ENCODE peak calls at places on chromosome 12, in ten cellular contexts. G is NAMALWA; V is right lobe of liver; K is RWPE1; Q is astrocyte of the cerebellum; S is RPMI7951; W is effector memory CD8-positive, alpha-beta T cell; P is EL; I is nephron progenitor cell; O is AG04450. Z is an unnamed sample.

GRCh38 chr12:67107235-67107634 is 161.9 kb upstream of the CAND1 start:
- DNase-seq in G (no peak), V (no peak), K (no peak), Q (no peak), S (no peak), W (no peak), P (no peak), I (no peak), O (no peak), Z (no peak)

GRCh38 chr12:52984136-52984535 is 22.1 kb upstream of the EIF4B start:
- DNase-seq in G (no peak), V (no peak), K (no peak), Q (no peak), S (no peak), W (no peak), P (no peak), I (no peak), O (no peak), Z (no peak)

GRCh38 chr12:105524961-105525360 is 194.5 kb downstream of the C12orf75 start:
- DNase-seq in G (no peak), V (no peak), K (no peak), Q (no peak), S (no peak), W (no peak), P (no peak), I (no peak), O (no peak), Z (no peak)

GRCh38 chr12:53097207-53097563 is 282 bp upstream of the IGFBP6 start:
- DNase-seq in G (no peak), V (no peak), K (peak), Q (no peak), S (peak), W (no peak), P (peak), I (no peak), O (no peak), Z (peak)

GRCh38 chr12:124599074-124599999 is 31.9 kb upstream of the NCOR2 start:
- DNase-seq in G (no peak), V (no peak), K (no peak), Q (peak), S (peak), W (no peak), P (peak), I (no peak), O (no peak), Z (peak)

GRCh38 chr12:10563966-10564365 is 49.4 kb downstream of the MAGOHB start:
- DNase-seq in G (no peak), V (no peak), K (no peak), Q (no peak), S (no peak), W (no peak), P (no peak), I (no peak), O (no peak), Z (no peak)

GRCh38 chr12:26572131-26572530 is 260.9 kb downstream of the ITPR2 start:
- DNase-seq in G (no peak), V (no peak), K (no peak), Q (no peak), S (no peak), W (no peak), P (no peak), I (no peak), O (no peak), Z (no peak)

GRCh38 chr12:120167529-120168095 is 26.9 kb downstream of the GCN1 start:
- DNase-seq in G (no peak), V (no peak), K (no peak), Q (no peak), S (no peak), W (no peak), P (no peak), I (no peak), O (no peak), Z (no peak)

GRCh38 chr12:50069069-50069468 is 11.7 kb downstream of the ASIC1 start:
- DNase-seq in G (no peak), V (no peak), K (no peak), Q (no peak), S (no peak), W (no peak), P (no peak), I (no peak), O (no peak), Z (no peak)

GRCh38 chr12:60070541-60070940 is 474.7 kb downstream of the SLC16A7 start:
- DNase-seq in G (no peak), V (no peak), K (peak), Q (no peak), S (no peak), W (no peak), P (peak), I (no peak), O (no peak), Z (no peak)

GRCh38 chr12:58206876-58207275 is 265.5 kb downstream of the ATP23 start:
- DNase-seq in G (no peak), V (no peak), K (no peak), Q (no peak), S (no peak), W (no peak), P (no peak), I (no peak), O (no peak), Z (no peak)

GRCh38 chr12:2168808-2169207 is 116.0 kb downstream of the CACNA1C start:
- DNase-seq in G (no peak), V (peak), K (peak), Q (no peak), S (peak), W (no peak), P (peak), I (no peak), O (no peak), Z (peak)

GRCh38 chr12:67911789-67912188 is 77.5 kb upstream of the IFNG-AS1 start:
- DNase-seq in G (no peak), V (no peak), K (no peak), Q (no peak), S (no peak), W (no peak), P (no peak), I (no peak), O (no peak), Z (no peak)

GRCh38 chr12:123237646-123238329 is 4.6 kb downstream of the MTRFR start:
- DNase-seq in G (peak), V (peak), K (peak), Q (peak), S (peak), W (peak), P (peak), I (peak), O (peak), Z (peak)

GRCh38 chr12:110538869-110539622 is 36.9 kb downstream of the RAD9B start:
- DNase-seq in G (no peak), V (no peak), K (no peak), Q (no peak), S (no peak), W (no peak), P (no peak), I (no peak), O (no peak), Z (no peak)

GRCh38 chr12:6376079-6376941 is 947 bp upstream of the SCNN1A start:
- DNase-seq in G (no peak), V (no peak), K (peak), Q (no peak), S (peak), W (no peak), P (peak), I (peak), O (no peak), Z (peak)

GRCh38 chr12:27821259-27821973 is 41.4 kb upstream of the MANSC4 start:
- DNase-seq in G (peak), V (peak), K (peak), Q (peak), S (peak), W (peak), P (peak), I (peak), O (peak), Z (peak)

GRCh38 chr12:4564819-4565218 is 2.8 kb downstream of the DYRK4 start:
- DNase-seq in G (peak), V (no peak), K (no peak), Q (no peak), S (no peak), W (no peak), P (no peak), I (no peak), O (no peak), Z (no peak)

GRCh38 chr12:91687052-91688017 is 458.3 kb downstream of the BTG1 start:
- DNase-seq in G (no peak), V (no peak), K (no peak), Q (peak), S (no peak), W (no peak), P (peak), I (no peak), O (no peak), Z (peak)

GRCh38 chr12:7188557-7189397 is 709 bp upstream of the PEX5 start:
- DNase-seq in G (peak), V (peak), K (peak), Q (peak), S (peak), W (peak), P (peak), I (peak), O (peak), Z (peak)

GRCh38 chr12:132622437-132623071 is 4.0 kb downstream of the P2RX2 start:
- DNase-seq in G (no peak), V (no peak), K (peak), Q (no peak), S (peak), W (no peak), P (peak), I (no peak), O (peak), Z (peak)

GRCh38 chr12:70383484-70383883 is 17.4 kb downstream of the KCNMB4 start:
- DNase-seq in G (no peak), V (no peak), K (no peak), Q (no peak), S (no peak), W (no peak), P (peak), I (no peak), O (no peak), Z (no peak)

GRCh38 chr12:56634242-56634836 is 4.2 kb upstream of the BAZ2A start:
- DNase-seq in G (peak), V (peak), K (peak), Q (no peak), S (no peak), W (no peak), P (peak), I (peak), O (no peak), Z (peak)

GRCh38 chr12:109871678-109872314 is 8.5 kb downstream of the GLTP start:
- DNase-seq in G (no peak), V (no peak), K (no peak), Q (no peak), S (no peak), W (no peak), P (peak), I (no peak), O (no peak), Z (no peak)

GRCh38 chr12:101855364-101855884 is 22.0 kb upstream of the DRAM1 start:
- DNase-seq in G (peak), V (no peak), K (no peak), Q (no peak), S (no peak), W (no peak), P (peak), I (no peak), O (no peak), Z (no peak)

GRCh38 chr12:65192963-65193516 is 23.7 kb downstream of the LEMD3 start:
- DNase-seq in G (peak), V (no peak), K (no peak), Q (no peak), S (no peak), W (no peak), P (no peak), I (no peak), O (no peak), Z (no peak)

GRCh38 chr12:90449611-90450010 is 505.4 kb downstream of the CCER1 start:
- DNase-seq in G (no peak), V (no peak), K (no peak), Q (no peak), S (no peak), W (no peak), P (no peak), I (no peak), O (no peak), Z (no peak)

GRCh38 chr12:51951843-51952722 is 584 bp downstream of the ACVR1B start:
- DNase-seq in G (peak), V (peak), K (peak), Q (no peak), S (no peak), W (peak), P (peak), I (peak), O (no peak), Z (no peak)

GRCh38 chr12:107492393-107493134 is 193.0 kb upstream of the PWP1 start:
- DNase-seq in G (peak), V (no peak), K (no peak), Q (no peak), S (no peak), W (no peak), P (no peak), I (no peak), O (no peak), Z (no peak)

GRCh38 chr12:89356069-89356665 is 3.9 kb upstream of the DUSP6 start:
- DNase-seq in G (no peak), V (no peak), K (no peak), Q (no peak), S (no peak), W (no peak), P (no peak), I (no peak), O (no peak), Z (no peak)

GRCh38 chr12:106227641-106228319 is 20.0 kb downstream of the CKAP4 start:
- DNase-seq in G (no peak), V (peak), K (peak), Q (no peak), S (no peak), W (peak), P (no peak), I (no peak), O (no peak), Z (peak)

GRCh38 chr12:11460343-11461023 is 65.1 kb upstream of the PRB2 start:
- DNase-seq in G (no peak), V (no peak), K (peak), Q (no peak), S (no peak), W (no peak), P (no peak), I (no peak), O (no peak), Z (no peak)

GRCh38 chr12:53231859-53232640 is at the start of gene RARG:
- DNase-seq in G (peak), V (no peak), K (peak), Q (no peak), S (peak), W (peak), P (peak), I (peak), O (no peak), Z (peak)

GRCh38 chr12:116183741-116184141 is 93.8 kb downstream of the MED13L start:
- DNase-seq in G (no peak), V (no peak), K (no peak), Q (no peak), S (peak), W (no peak), P (no peak), I (no peak), O (no peak), Z (no peak)

GRCh38 chr12:25691865-25692114 is 138.7 kb upstream of the LMNTD1 start:
- DNase-seq in G (no peak), V (no peak), K (no peak), Q (no peak), S (no peak), W (no peak), P (no peak), I (no peak), O (no peak), Z (no peak)

GRCh38 chr12:132021031-132021871 is 71.5 kb downstream of the EP400 start:
- DNase-seq in G (no peak), V (no peak), K (no peak), Q (no peak), S (no peak), W (no peak), P (no peak), I (no peak), O (no peak), Z (no peak)

GRCh38 chr12:14577344-14577743 is 9.7 kb upstream of the PLBD1 start:
- DNase-seq in G (no peak), V (no peak), K (no peak), Q (peak), S (no peak), W (peak), P (no peak), I (no peak), O (no peak), Z (no peak)

GRCh38 chr12:107109726-107110518 is 16.6 kb upstream of the CRY1 start:
- DNase-seq in G (no peak), V (no peak), K (no peak), Q (no peak), S (peak), W (no peak), P (no peak), I (no peak), O (no peak), Z (no peak)

GRCh38 chr12:68561830-68562229 is 48.9 kb upstream of the RAP1B start:
- DNase-seq in G (no peak), V (no peak), K (no peak), Q (no peak), S (no peak), W (no peak), P (no peak), I (no peak), O (no peak), Z (no peak)

GRCh38 chr12:91057349-91057748 is 475 bp downstream of the KERA start:
- DNase-seq in G (no peak), V (no peak), K (no peak), Q (no peak), S (no peak), W (no peak), P (no peak), I (no peak), O (no peak), Z (no peak)

Z was measured in A172.